ENCODE peak calls at places on chromosome 22, in four cellular contexts. One of them, this sample, is unnamed.
A peak's percentile ranks its signal among the peaks of the same experiment; 100 is the strongest.

GRCh38 chr22:49052023-49052538 is 775.6 kb downstream of the BRD1 start:
- DNase-seq in IMR-90: no peak
- DNase-seq in K562: peak; percentile 24
- DNase-seq in HepG2: no peak
- DNase-seq in this sample: no peak

GRCh38 chr22:35538801-35539321 is 1.8 kb upstream of the RASD2 start:
- DNase-seq in IMR-90: no peak
- DNase-seq in K562: peak; percentile 34
- DNase-seq in HepG2: no peak
- DNase-seq in this sample: peak; percentile 44

GRCh38 chr22:26553056-26553752 is 36.7 kb downstream of the TPST2 start:
- DNase-seq in IMR-90: peak; percentile 94
- DNase-seq in K562: no peak
- DNase-seq in HepG2: no peak
- DNase-seq in this sample: peak; percentile 37

GRCh38 chr22:19576460-19577421 is 52.5 kb upstream of the CLDN5 start:
- DNase-seq in IMR-90: peak; percentile 69
- DNase-seq in K562: peak; percentile 90
- DNase-seq in HepG2: no peak
- DNase-seq in this sample: no peak

GRCh38 chr22:24442352-24442744 is 14.9 kb downstream of the ADORA2A start:
- DNase-seq in K562: no peak
- DNase-seq in IMR-90: no peak
- DNase-seq in HepG2: no peak
- DNase-seq in this sample: no peak

GRCh38 chr22:25896098-25896497 is 154.1 kb downstream of the MYO18B start:
- DNase-seq in IMR-90: no peak
- DNase-seq in K562: no peak
- DNase-seq in HepG2: peak; percentile 9
- DNase-seq in this sample: no peak

GRCh38 chr22:39327995-39328754 is 8.8 kb upstream of the RPL3 start:
- DNase-seq in IMR-90: no peak
- DNase-seq in HepG2: no peak
- DNase-seq in K562: no peak
- DNase-seq in this sample: no peak

GRCh38 chr22:31935961-31936635 is 8.2 kb upstream of the YWHAH start:
- DNase-seq in K562: no peak
- DNase-seq in HepG2: no peak
- DNase-seq in IMR-90: no peak
- DNase-seq in this sample: no peak

GRCh38 chr22:39724390-39724789 is 153.8 kb downstream of the CACNA1I start:
- DNase-seq in IMR-90: no peak
- DNase-seq in K562: peak; percentile 48
- DNase-seq in HepG2: no peak
- DNase-seq in this sample: no peak

GRCh38 chr22:47575291-47575690 is 812.8 kb downstream of the TBC1D22A start:
- DNase-seq in K562: no peak
- DNase-seq in HepG2: no peak
- DNase-seq in IMR-90: no peak
- DNase-seq in this sample: no peak

GRCh38 chr22:25051983-25052710 is 99.6 kb downstream of the KIAA1671 start:
- DNase-seq in IMR-90: no peak
- DNase-seq in K562: no peak
- DNase-seq in HepG2: peak; percentile 8
- DNase-seq in this sample: no peak

GRCh38 chr22:42803454-42803853 is 53.6 kb downstream of the ARFGAP3 start:
- DNase-seq in K562: no peak
- DNase-seq in IMR-90: no peak
- DNase-seq in HepG2: no peak
- DNase-seq in this sample: no peak

GRCh38 chr22:41425704-41426365 is 20.8 kb downstream of the TOB2 start:
- DNase-seq in IMR-90: no peak
- DNase-seq in HepG2: no peak
- DNase-seq in K562: no peak
- DNase-seq in this sample: no peak

GRCh38 chr22:49575703-49576081 is 252.0 kb downstream of the BRD1 start:
- DNase-seq in IMR-90: no peak
- DNase-seq in HepG2: no peak
- DNase-seq in K562: no peak
- DNase-seq in this sample: no peak

GRCh38 chr22:49724030-49724892 is 103.4 kb downstream of the BRD1 start:
- DNase-seq in K562: peak; percentile 36
- DNase-seq in HepG2: no peak
- DNase-seq in IMR-90: no peak
- DNase-seq in this sample: no peak

GRCh38 chr22:20080445-20080775 is 369 bp downstream of the DGCR8 start:
- DNase-seq in K562: peak; percentile 100
- DNase-seq in HepG2: peak; percentile 23
- DNase-seq in IMR-90: peak; percentile 30
- DNase-seq in this sample: peak; percentile 36

GRCh38 chr22:48666620-48667019 is 1161.1 kb downstream of the BRD1 start:
- DNase-seq in IMR-90: no peak
- DNase-seq in HepG2: no peak
- DNase-seq in K562: no peak
- DNase-seq in this sample: no peak

GRCh38 chr22:22748297-22748743 is 103.9 kb downstream of the GGTLC2 start:
- DNase-seq in IMR-90: peak; percentile 52
- DNase-seq in HepG2: peak; percentile 35
- DNase-seq in K562: peak; percentile 73
- DNase-seq in this sample: peak; percentile 51

GRCh38 chr22:42742940-42743339 is 22.3 kb upstream of the A4GALT start:
- DNase-seq in HepG2: no peak
- DNase-seq in K562: peak; percentile 72
- DNase-seq in IMR-90: no peak
- DNase-seq in this sample: no peak

GRCh38 chr22:37233751-37234631 is 10.1 kb downstream of the RAC2 start:
- DNase-seq in HepG2: no peak
- DNase-seq in K562: no peak
- DNase-seq in IMR-90: no peak
- DNase-seq in this sample: no peak
- TF ChIP-seq MAZ in HepG2: no peak
- TF ChIP-seq MAZ in K562: no peak
- TF ChIP-seq MAZ in IMR-90: no peak
- TF ChIP-seq MAZ in this sample: no peak

GRCh38 chr22:17806437-17806836 is 32.2 kb upstream of the BID start:
- DNase-seq in HepG2: no peak
- DNase-seq in K562: no peak
- DNase-seq in IMR-90: no peak
- DNase-seq in this sample: no peak

GRCh38 chr22:17807086-17807485 is 32.8 kb upstream of the BID start:
- DNase-seq in K562: no peak
- DNase-seq in IMR-90: no peak
- DNase-seq in HepG2: no peak
- DNase-seq in this sample: no peak

GRCh38 chr22:17808688-17809403 is 34.6 kb upstream of the BID start:
- DNase-seq in K562: no peak
- DNase-seq in IMR-90: peak; percentile 6
- DNase-seq in HepG2: no peak
- DNase-seq in this sample: no peak

GRCh38 chr22:17810570-17811116 is 36.4 kb upstream of the BID start:
- DNase-seq in HepG2: no peak
- DNase-seq in IMR-90: no peak
- DNase-seq in K562: no peak
- DNase-seq in this sample: no peak

DNA sequence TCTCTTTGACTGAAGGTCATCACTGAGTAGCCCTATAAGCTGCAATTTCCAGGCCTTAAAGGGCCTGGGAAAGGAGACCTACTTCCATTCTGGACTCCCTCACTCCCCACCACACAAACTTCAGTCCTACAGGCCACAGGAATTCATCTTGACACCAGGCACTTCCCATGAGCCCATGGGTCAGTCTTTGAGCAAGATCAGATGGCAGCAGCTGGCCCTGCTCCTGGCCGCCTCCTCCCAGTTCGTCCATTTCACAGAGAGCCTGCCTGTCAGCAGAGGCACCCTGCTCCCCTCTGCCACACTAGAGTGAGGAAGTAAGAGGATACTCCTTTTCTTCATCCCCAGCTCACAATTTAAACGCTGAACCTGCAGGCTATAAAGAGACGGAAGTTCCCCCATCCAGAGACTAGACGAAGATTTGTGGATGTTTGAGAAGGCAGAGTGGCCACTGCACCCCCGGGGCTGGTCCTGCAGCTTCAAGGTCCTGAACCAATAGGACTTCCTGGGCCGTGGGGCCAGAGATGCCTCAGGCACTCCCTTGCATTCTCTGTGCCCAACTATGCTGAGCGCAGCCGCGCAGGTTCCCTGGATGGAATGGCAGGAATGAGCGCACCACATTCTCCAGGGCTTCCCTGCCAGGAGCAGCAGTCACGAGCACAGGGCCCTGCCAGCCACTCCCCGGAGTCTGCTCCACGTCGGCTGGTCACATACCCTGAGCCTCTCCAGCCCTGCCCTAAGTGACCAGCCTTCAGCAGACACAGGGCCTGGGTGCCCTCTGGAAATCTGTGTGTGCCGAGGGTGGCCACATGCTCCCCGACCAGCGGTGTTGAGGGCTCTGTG is 33.5 kb upstream of the BID start:
- DNase-seq in K562: no peak
- DNase-seq in IMR-90: peak; percentile 69
- DNase-seq in HepG2: no peak
- DNase-seq in this sample: no peak
- TF ChIP-seq MAZ in K562: no peak
- TF ChIP-seq MAZ in IMR-90: no peak
- TF ChIP-seq MAZ in HepG2: no peak
- TF ChIP-seq MAZ in this sample: no peak

GRCh38 chr22:45469573-45470383 is 32.9 kb upstream of the FBLN1 start:
- DNase-seq in IMR-90: no peak
- DNase-seq in K562: no peak
- DNase-seq in HepG2: no peak
- DNase-seq in this sample: no peak
- TF ChIP-seq MAZ in IMR-90: no peak
- TF ChIP-seq MAZ in K562: no peak
- TF ChIP-seq MAZ in HepG2: no peak
- TF ChIP-seq MAZ in this sample: no peak

GRCh38 chr22:46031561-46031960 is 54.6 kb upstream of the WNT7B start:
- DNase-seq in HepG2: no peak
- DNase-seq in IMR-90: no peak
- DNase-seq in K562: no peak
- DNase-seq in this sample: no peak
- TF ChIP-seq MAZ in HepG2: no peak
- TF ChIP-seq MAZ in IMR-90: no peak
- TF ChIP-seq MAZ in K562: no peak
- TF ChIP-seq MAZ in this sample: no peak

GRCh38 chr22:44805663-44806062 is 53.3 kb downstream of the ARHGAP8 start:
- DNase-seq in IMR-90: no peak
- DNase-seq in K562: no peak
- DNase-seq in HepG2: no peak
- DNase-seq in this sample: no peak
- TF ChIP-seq MAZ in IMR-90: no peak
- TF ChIP-seq MAZ in K562: no peak
- TF ChIP-seq MAZ in HepG2: no peak
- TF ChIP-seq MAZ in this sample: no peak